ENCODE peak calls at places on chromosome 11, in six cellular contexts. H is mammary epithelial cell; U is esophagus squamous epithelium; J is GM23338; X is colonic mucosa; P is CD4-positive, CD25-positive, alpha-beta regulatory T cell. O is an unnamed sample.
A peak's percentile ranks its signal among the peaks of the same experiment; 100 is the strongest.

GRCh38 chr11:127199306-127199801 is 198.8 kb upstream of the KIRREL3 start:
- DNase-seq in J (no peak), X (no peak), U (no peak), P (no peak), H (peak; percentile 18), O (peak; percentile 2)

GRCh38 chr11:926341-926916 is 759 bp downstream of the AP2A2 start:
- DNase-seq in H (peak; percentile 66), U (no peak), X (peak; percentile 53), J (no peak), P (no peak), O (peak; percentile 53)

GRCh38 chr11:112017538-112017937 is 7.7 kb upstream of the DLAT start:
- DNase-seq in P (no peak), H (no peak), J (no peak), U (no peak), X (no peak), O (peak; percentile 41)

GRCh38 chr11:34637303-34637702 is 16.4 kb downstream of the EHF start:
- DNase-seq in H (no peak), U (no peak), P (no peak), J (no peak), X (no peak), O (no peak)

GRCh38 chr11:31687256-31687655 is 123.9 kb downstream of the PAX6 start:
- DNase-seq in U (no peak), P (no peak), H (peak; percentile 14), X (no peak), J (no peak), O (no peak)

GRCh38 chr11:16347928-16348685 is 8.2 kb downstream of the SOX6 start:
- DNase-seq in X (no peak), H (peak; percentile 30), P (no peak), U (no peak), J (no peak), O (no peak)

GRCh38 chr11:130536106-130537040 is 87.9 kb downstream of the ADAMTS15 start:
- DNase-seq in X (no peak), H (peak; percentile 58), J (no peak), U (no peak), P (no peak), O (peak; percentile 10)

GRCh38 chr11:116513894-116514293 is 258.9 kb downstream of the BUD13 start:
- DNase-seq in X (peak; percentile 59), J (peak; percentile 83), H (no peak), P (no peak), U (no peak), O (peak; percentile 60)

GRCh38 chr11:116467809-116468208 is 305.0 kb downstream of the BUD13 start:
- DNase-seq in U (no peak), P (no peak), J (no peak), H (peak; percentile 36), X (no peak), O (no peak)

GRCh38 chr11:36069576-36070214 is 125.8 kb downstream of the LDLRAD3 start:
- DNase-seq in J (peak; percentile 89), H (peak; percentile 52), X (no peak), P (no peak), U (no peak), O (no peak)

GRCh38 chr11:65112551-65113360 is 1.1 kb downstream of the TM7SF2 start:
- DNase-seq in X (peak; percentile 77), J (peak; percentile 78), P (peak; percentile 78), H (no peak), U (no peak), O (no peak)

GRCh38 chr11:45208135-45208534 is 61.7 kb downstream of the PRDM11 start:
- DNase-seq in H (no peak), X (no peak), P (no peak), U (no peak), J (peak; percentile 14), O (no peak)

GRCh38 chr11:95138448-95138847 is 48.8 kb downstream of the ENDOD1 start:
- DNase-seq in P (no peak), J (no peak), H (no peak), X (no peak), U (no peak), O (no peak)

GRCh38 chr11:96037267-96037990 is 113.5 kb upstream of the MTMR2 start:
- DNase-seq in H (peak; percentile 39), P (no peak), U (no peak), J (no peak), X (no peak), O (peak; percentile 39)

GRCh38 chr11:89347071-89347470 is 144.1 kb downstream of the NOX4 start:
- DNase-seq in P (no peak), J (no peak), U (no peak), X (no peak), H (no peak), O (no peak)

GRCh38 chr11:7637447-7638157 is 35.7 kb downstream of the CYB5R2 start:
- DNase-seq in X (no peak), J (no peak), P (no peak), U (no peak), H (peak; percentile 58), O (no peak)

GRCh38 chr11:115980336-115980735 is 476.1 kb upstream of the CADM1 start:
- DNase-seq in U (no peak), J (no peak), P (no peak), H (no peak), X (no peak), O (peak; percentile 67)

GRCh38 chr11:126460417-126461095 is 105.1 kb downstream of the ST3GAL4 start:
- DNase-seq in J (no peak), X (no peak), U (no peak), P (no peak), H (no peak), O (no peak)

GRCh38 chr11:120424970-120425332 is 86.6 kb upstream of the GRIK4 start:
- DNase-seq in P (no peak), U (no peak), H (no peak), X (peak; percentile 28), J (no peak), O (no peak)

GRCh38 chr11:100731471-100731870 is 44.4 kb downstream of the ARHGAP42 start:
- DNase-seq in X (no peak), P (no peak), H (no peak), J (no peak), U (no peak), O (no peak)

GRCh38 chr11:12598330-12599256 is 75.6 kb upstream of the TEAD1 start:
- DNase-seq in P (no peak), U (no peak), H (peak; percentile 60), X (no peak), J (no peak), O (peak; percentile 40)

GRCh38 chr11:132770802-132771545 is 761.3 kb downstream of the OPCML start:
- DNase-seq in P (no peak), J (no peak), H (no peak), U (no peak), X (no peak), O (no peak)

GRCh38 chr11:697028-697491 is 1.4 kb downstream of the TMEM80 start:
- DNase-seq in U (no peak), H (peak; percentile 94), P (no peak), J (no peak), X (no peak), O (peak; percentile 53)

GRCh38 chr11:11502303-11502828 is 119.4 kb downstream of the GALNT18 start:
- DNase-seq in J (no peak), X (peak; percentile 29), U (no peak), H (no peak), P (no peak), O (no peak)

GRCh38 chr11:93727985-93728791 is 13.1 kb downstream of the TAF1D start:
- DNase-seq in X (no peak), U (no peak), J (no peak), H (no peak), P (no peak), O (no peak)

DNA sequence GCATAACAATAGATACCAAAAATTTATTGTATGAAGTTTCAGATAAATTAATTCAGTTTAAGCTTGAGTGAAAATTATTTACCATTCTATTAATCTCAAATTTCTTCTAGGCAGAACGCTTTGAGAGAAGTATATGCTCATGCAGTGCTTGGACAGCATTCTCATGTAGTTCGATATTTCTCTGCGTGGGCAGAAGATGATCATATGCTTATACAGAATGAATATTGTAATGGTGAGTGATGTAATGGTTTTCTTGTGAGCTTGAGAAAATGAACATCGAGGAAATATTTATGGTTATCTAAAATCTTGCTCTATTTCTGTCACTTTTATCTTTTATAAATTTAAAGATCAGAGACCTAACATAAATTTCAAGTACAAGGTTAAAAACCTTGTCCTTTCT is 3.6 kb downstream of the WEE1 start:
- DNase-seq in X (no peak), U (no peak), J (no peak), H (peak; percentile 66), P (no peak), O (no peak)
- H3K36me3 ChIP-seq in X (no peaks in the 10 kb centered on the region), U (peaks cover 8% of the 10 kb centered on the region), J (peaks cover 54% of the 10 kb centered on the region), H (peaks cover 30% of the 10 kb centered on the region), P (peaks cover 7% of the 10 kb centered on the region), O (peaks cover 73% of the 10 kb centered on the region)

DNA sequence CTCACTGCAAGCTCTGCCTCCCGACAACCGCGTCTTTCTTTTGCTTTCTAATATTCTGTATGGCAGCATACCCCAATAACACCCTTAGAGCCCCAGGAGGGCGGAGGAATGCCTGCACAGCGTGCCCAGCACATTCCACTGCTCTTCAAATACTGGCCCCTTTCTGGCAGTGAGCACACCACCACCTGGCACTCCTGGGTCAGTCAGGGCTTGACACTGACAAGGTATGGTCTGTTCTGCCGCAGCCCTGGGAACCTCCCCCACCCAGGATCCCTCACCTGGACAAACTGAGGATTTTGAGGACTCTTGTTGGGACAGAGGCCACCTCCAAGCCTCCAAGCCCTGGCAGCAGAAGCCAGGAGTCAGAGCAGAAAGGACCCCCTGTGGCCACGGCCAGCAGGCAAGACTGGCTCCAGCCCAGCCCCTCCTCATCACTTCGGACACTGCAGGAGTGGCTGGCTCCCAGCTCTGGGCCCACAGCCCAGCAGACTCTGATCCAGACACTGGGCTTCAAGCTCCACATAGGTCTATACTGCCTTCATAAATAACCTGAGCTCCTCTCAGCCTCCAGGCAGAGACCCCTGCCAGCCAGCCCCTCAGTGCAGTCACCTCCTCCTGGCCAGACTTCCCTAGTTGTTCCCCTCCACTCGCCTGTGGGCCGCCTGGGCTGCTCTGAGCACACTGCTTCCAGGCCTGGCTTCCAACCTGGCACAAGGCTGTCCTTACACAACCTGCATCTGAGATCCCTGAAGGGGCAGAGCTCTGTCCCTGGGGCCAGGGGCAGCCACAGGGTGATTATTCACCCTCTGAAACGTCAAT is 14.5 kb downstream of the CARS1 start:
- DNase-seq in H (no peak), P (no peak), J (no peak), U (no peak), X (no peak), O (peak; percentile 69)
- H3K36me3 ChIP-seq in H (peaks cover 27% of the 10 kb centered on the region), P (peaks cover 60% of the 10 kb centered on the region), J (peaks cover 37% of the 10 kb centered on the region), U (no peaks in the 10 kb centered on the region), X (peaks cover 7% of the 10 kb centered on the region), O (peaks cover 58% of the 10 kb centered on the region)

GRCh38 chr11:68928481-68928880 is 24.8 kb downstream of the IGHMBP2 start:
- DNase-seq in U (no peak), H (no peak), P (no peak), J (no peak), X (no peak), O (no peak)

GRCh38 chr11:68929706-68930605 is 26.3 kb downstream of the IGHMBP2 start:
- DNase-seq in J (no peak), U (no peak), P (no peak), H (no peak), X (no peak), O (no peak)

GRCh38 chr11:68927280-68928107 is 23.8 kb downstream of the IGHMBP2 start:
- DNase-seq in X (no peak), P (no peak), J (no peak), U (no peak), H (no peak), O (no peak)

GRCh38 chr11:68929135-68929534 is 25.4 kb downstream of the IGHMBP2 start:
- DNase-seq in U (no peak), H (no peak), P (no peak), X (no peak), J (no peak), O (no peak)

GRCh38 chr11:68928108-68928429 is 24.4 kb downstream of the IGHMBP2 start:
- DNase-seq in J (no peak), X (no peak), P (no peak), U (no peak), H (no peak), O (no peak)
- H3K36me3 ChIP-seq in J (peaks cover 29% of the 10 kb centered on the region), X (peaks cover 18% of the 10 kb centered on the region), P (peaks cover 76% of the 10 kb centered on the region), U (peaks cover 22% of the 10 kb centered on the region), H (no peaks in the 10 kb centered on the region), O (peaks cover 63% of the 10 kb centered on the region)

GRCh38 chr11:117874253-117874909 is 2.1 kb downstream of the FXYD6 start:
- DNase-seq in X (no peak), P (no peak), U (no peak), J (peak; percentile 78), H (no peak), O (no peak)
- H3K36me3 ChIP-seq in X (no peaks in the 10 kb centered on the region), P (no peaks in the 10 kb centered on the region), U (no peaks in the 10 kb centered on the region), J (no peaks in the 10 kb centered on the region), H (no peaks in the 10 kb centered on the region), O (no peaks in the 10 kb centered on the region)

O was measured in MG63.